ENCODE peak calls at places on chromosomes 3 and 15, in four cellular contexts. R is colonic mucosa, A is heart right ventricle, N is uterus. H is an unnamed sample.

GRCh38 chr3:60421749-60422467 is 829.3 kb downstream of the FHIT start:
- DNase-seq in R (no peak), N (no peak), A (no peak), H (no peak)

GRCh38 chr3:5732081-5732480 is 544.6 kb downstream of the EDEM1 start:
- DNase-seq in N (no peak), A (no peak), R (no peak), H (no peak)

GRCh38 chr15:61157933-61158332 is 71.2 kb downstream of the RORA start:
- DNase-seq in A (peak), R (peak), N (peak), H (no peak)

GRCh38 chr15:91878319-91878718 is 24.8 kb downstream of the SLCO3A1 start:
- DNase-seq in A (no peak), N (no peak), R (no peak), H (no peak)

GRCh38 chr3:56938545-56938944 is 121.9 kb upstream of the SPATA12 start:
- DNase-seq in A (no peak), N (no peak), R (no peak), H (no peak)

GRCh38 chr3:190387578-190388213 is at the start of gene CLDN16:
- DNase-seq in A (no peak), N (no peak), R (no peak), H (no peak)

GRCh38 chr3:64548200-64548889 is 139.5 kb downstream of the ADAMTS9 start:
- DNase-seq in R (peak), N (peak), A (peak), H (peak)

GRCh38 chr15:70584838-70585706 is 178.3 kb downstream of the UACA start:
- DNase-seq in N (no peak), A (no peak), R (no peak), H (peak)

GRCh38 chr3:94787734-94788133 is 724.9 kb downstream of the NSUN3 start:
- DNase-seq in N (no peak), A (no peak), R (no peak), H (no peak)

GRCh38 chr15:74406992-74407705 is 26.6 kb downstream of the SEMA7A start:
- DNase-seq in A (no peak), N (peak), R (no peak), H (peak)

GRCh38 chr15:63928185-63928852 is 94.6 kb upstream of the HERC1 start:
- DNase-seq in A (no peak), N (no peak), R (no peak), H (no peak)

GRCh38 chr3:124557-125179 is 71.9 kb upstream of the CHL1 start:
- DNase-seq in N (no peak), R (no peak), A (no peak), H (no peak)

GRCh38 chr3:126474498-126475410 is 937 bp downstream of the ZXDC start:
- DNase-seq in R (peak), N (peak), A (peak), H (peak)

GRCh38 chr15:36256258-36256825 is 323.1 kb upstream of the CDIN1 start:
- DNase-seq in R (no peak), N (no peak), A (no peak), H (no peak)

GRCh38 chr3:180319461-180319860 is 282.5 kb upstream of the TTC14 start:
- DNase-seq in A (no peak), R (no peak), N (no peak), H (no peak)

GRCh38 chr3:38600551-38600950 is 48.9 kb downstream of the SCN5A start:
- DNase-seq in N (no peak), A (no peak), R (no peak), H (no peak)

GRCh38 chr3:78353231-78353630 is 1313.3 kb downstream of the ROBO2 start:
- DNase-seq in R (no peak), N (no peak), A (no peak), H (no peak)

GRCh38 chr3:196619213-196619612 is 20.3 kb upstream of the NRROS start:
- DNase-seq in A (no peak), R (no peak), N (no peak), H (no peak)

GRCh38 chr15:58203537-58203936 is 65.4 kb downstream of the AQP9 start:
- DNase-seq in N (no peak), A (no peak), R (no peak), H (peak)

GRCh38 chr3:184352149-184352785 is 9.1 kb downstream of the CLCN2 start:
- DNase-seq in R (peak), N (no peak), A (no peak), H (no peak)

GRCh38 chr3:194732617-194733016 is 46.9 kb downstream of the FAM43A start:
- DNase-seq in N (no peak), A (no peak), R (no peak), H (no peak)

GRCh38 chr3:173708191-173708590 is 310.6 kb downstream of the NLGN1 start:
- DNase-seq in N (no peak), R (no peak), A (no peak), H (peak)

GRCh38 chr15:60651734-60652141 is 172.8 kb upstream of the ICE2 start:
- DNase-seq in R (no peak), A (no peak), N (no peak), H (no peak)

GRCh38 chr3:65402597-65402996 is 636.1 kb downstream of the MAGI1 start:
- DNase-seq in N (no peak), R (no peak), A (no peak), H (peak)

GRCh38 chr3:32202496-32202895 is 36.0 kb upstream of the CMTM8 start:
- DNase-seq in A (no peak), R (no peak), N (no peak), H (no peak)

GRCh38 chr3:15519096-15519495 is 2.4 kb downstream of the COLQ start:
- DNase-seq in A (peak), N (no peak), R (no peak), H (no peak)

GRCh38 chr3:23159929-23160328 is 43.2 kb upstream of the UBE2E2 start:
- DNase-seq in R (no peak), N (no peak), A (no peak), H (peak)

GRCh38 chr3:81581966-81582599 is 179.4 kb downstream of the GBE1 start:
- DNase-seq in R (peak), A (no peak), N (no peak), H (peak)

GRCh38 chr3:134647902-134648760 is 2.7 kb downstream of the KY start:
- DNase-seq in A (no peak), N (no peak), R (no peak), H (no peak)

GRCh38 chr15:72604794-72605193 is 49.7 kb upstream of the GOLGA6B start:
- DNase-seq in N (no peak), A (no peak), R (no peak), H (no peak)

GRCh38 chr3:83567935-83568334 is 1390.9 kb upstream of the CADM2 start:
- DNase-seq in A (no peak), N (no peak), R (no peak), H (no peak)
- H3K4me3 ChIP-seq in A (no peak), N (no peak), R (no peak), H (no peak)

DNA sequence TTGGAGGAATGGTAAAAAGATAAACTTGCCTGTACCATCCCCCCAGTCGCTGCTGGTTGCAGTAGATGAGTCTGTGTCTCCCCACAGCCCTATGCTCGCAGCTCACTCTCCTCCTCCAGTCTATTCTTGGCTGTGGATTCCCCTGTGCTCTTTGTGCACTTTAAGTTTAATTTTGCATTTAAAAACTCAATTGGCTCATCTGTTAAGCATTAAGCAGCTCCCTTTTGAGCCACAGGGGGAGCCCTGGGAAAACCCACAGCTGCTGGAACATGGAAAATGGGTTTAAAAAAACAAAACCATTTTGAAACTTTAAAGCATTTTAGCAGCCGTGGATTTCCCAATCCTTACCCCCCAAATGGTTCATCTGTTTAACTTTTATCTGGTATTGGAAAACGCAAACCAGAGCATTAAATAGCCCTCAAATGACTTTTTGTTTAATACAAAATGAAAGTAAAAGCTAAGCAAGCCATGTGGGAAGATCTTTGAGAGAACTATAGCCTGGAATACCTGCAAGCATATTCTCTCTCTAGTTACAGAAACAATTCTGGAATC is 536.9 kb downstream of the ZIC1 start:
- DNase-seq in N (peak), R (no peak), A (no peak), H (peak)
- TF ChIP-seq CTCF in N (peak), R (no peak), A (peak), H (peak)

DNA sequence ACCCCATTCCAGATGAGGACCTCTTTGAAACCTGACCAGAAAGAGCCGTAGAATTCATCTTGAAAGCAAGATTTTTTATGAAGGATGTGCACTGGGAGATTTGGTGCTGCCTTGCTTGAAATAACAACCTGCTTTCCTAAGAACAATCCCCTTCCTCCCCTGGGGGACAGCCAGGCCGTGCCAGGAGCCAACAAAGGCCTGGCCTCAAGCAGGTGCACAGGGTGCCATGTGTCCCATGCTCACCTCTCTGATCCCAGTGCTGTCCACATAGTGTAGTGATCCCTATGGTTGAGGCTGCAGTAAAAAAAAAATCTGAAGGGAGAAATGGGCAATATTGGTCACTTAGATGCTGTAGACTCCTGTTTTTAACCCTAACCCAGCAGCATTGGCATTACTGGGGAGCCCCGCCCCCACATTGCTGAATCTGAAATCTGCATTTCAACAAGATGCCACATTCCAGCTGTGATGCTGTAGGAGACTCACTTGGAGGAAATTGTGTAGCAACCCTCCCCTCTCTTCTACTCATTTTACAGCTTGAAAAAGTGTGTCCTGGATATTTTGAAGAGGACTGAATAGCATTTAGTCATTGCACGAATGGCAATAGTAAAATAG is 171.2 kb downstream of the APBA2 start:
- DNase-seq in R (no peak), N (no peak), A (no peak), H (no peak)
- H3K4me3 ChIP-seq in R (no peak), N (no peak), A (no peak), H (no peak)

GRCh38 chr3:122661633-122662032 is 19.0 kb upstream of the PARP14 start:
- DNase-seq in A (no peak), R (no peak), N (no peak), H (no peak)

GRCh38 chr3:122665226-122665786 is 15.3 kb upstream of the PARP14 start:
- DNase-seq in A (no peak), R (no peak), N (no peak), H (no peak)

DNA sequence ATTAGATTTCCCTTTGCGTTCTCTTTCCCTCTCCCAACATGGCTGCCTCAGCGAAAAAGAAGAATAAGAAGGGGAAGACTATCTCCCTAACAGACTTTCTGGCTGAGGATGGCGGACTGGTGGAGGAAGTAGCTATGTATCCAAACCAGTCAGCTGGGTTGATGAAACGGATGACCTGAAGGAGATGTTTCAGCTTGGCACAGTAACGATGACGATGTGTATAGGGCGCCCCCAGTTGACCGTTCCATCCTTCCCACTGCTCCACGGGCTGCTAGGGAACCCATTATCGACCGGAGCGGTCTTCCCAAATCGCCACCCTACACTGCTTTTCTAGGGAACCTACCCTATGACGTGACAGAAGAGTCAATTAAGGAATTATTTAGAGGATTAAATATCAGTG is 20.1 kb upstream of the PARP14 start:
- DNase-seq in R (no peak), N (no peak), A (no peak), H (no peak)
- TF ChIP-seq CTCF in R (no peak), N (no peak), A (no peak), H (no peak)

GRCh38 chr3:68448510-68449383 is 483.6 kb downstream of the TAFA4 start:
- DNase-seq in N (no peak), R (no peak), A (no peak), H (no peak)
- H3K4me3 ChIP-seq in N (no peak), R (no peak), A (no peak), H (no peak)

GRCh38 chr3:186609247-186609868 is 3.5 kb upstream of the AHSG start:
- DNase-seq in N (no peak), A (no peak), R (peak), H (no peak)
- TF ChIP-seq CTCF in N (no peak), A (peak), R (no peak), H (no peak)

GRCh38 chr3:12995389-12996180 is 77.6 kb downstream of the IQSEC1 start:
- DNase-seq in N (no peak), A (no peak), R (no peak), H (no peak)
- H3K4me3 ChIP-seq in N (no peak), A (peak), R (peak), H (no peak)

GRCh38 chr15:75836953-75837321 is 6.3 kb upstream of the UBE2Q2 start:
- DNase-seq in A (no peak), N (no peak), R (no peak), H (peak)
- TF ChIP-seq CTCF in A (no peak), N (no peak), R (no peak), H (no peak)

DNA sequence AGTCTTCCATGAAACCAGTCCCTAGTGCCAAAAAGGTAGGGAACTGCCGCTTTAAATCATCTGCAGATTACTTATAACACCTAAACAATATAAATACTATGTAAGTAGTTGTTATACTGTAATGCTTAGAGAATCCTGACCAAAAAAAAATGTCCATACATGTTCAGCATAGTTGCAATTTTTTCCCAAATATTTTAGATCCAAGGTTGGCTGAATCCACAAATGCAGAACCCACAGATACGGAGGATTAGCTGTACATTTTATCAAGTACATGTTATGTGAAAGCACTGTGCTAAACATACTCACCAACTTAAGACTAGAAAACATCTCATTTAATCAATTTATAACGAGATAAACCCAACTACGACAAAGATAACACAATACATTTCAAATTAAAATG is 9.3 kb downstream of the MSL2 start:
- DNase-seq in A (no peak), N (no peak), R (no peak), H (no peak)
- H3K4me3 ChIP-seq in A (no peak), N (no peak), R (no peak), H (no peak)

H was measured in astrocyte of the spinal cord.